ENCODE peak calls at places on chromosomes 12 and 14, in nine cellular contexts. F is K562, V is breast epithelium, T is endothelial cell of umbilical vein, O is transverse colon, W is HL-60, X is GM23338, J is suprapubic skin, B is HCT116. K is an unnamed sample.
A peak's percentile ranks its signal among the peaks of the same experiment; 100 is the strongest.

GRCh38 chr12:113189361-113189760 is 3.8 kb downstream of the RITA1 start:
- DNase-seq in J (no peak), X (no peak), W (no peak), F (no peak), T (no peak), V (peak; percentile 35), B (no peak), O (no peak), K (no peak)

GRCh38 chr12:113088971-113089756 is 32.6 kb downstream of the DTX1 start:
- DNase-seq in J (no peak), F (no peak), O (peak; percentile 28), B (no peak), V (no peak), W (no peak), T (no peak), X (no peak), K (peak; percentile 75)

GRCh38 chr12:47078733-47079364 is 572 bp upstream of the PCED1B start:
- DNase-seq in V (peak; percentile 62), B (no peak), T (peak; percentile 39), O (peak; percentile 45), X (no peak), F (no peak), W (no peak), J (no peak), K (peak; percentile 42)

GRCh38 chr12:114407034-114407420 is 1.1 kb upstream of the TBX5 start:
- DNase-seq in V (no peak), X (no peak), O (no peak), B (no peak), F (no peak), J (no peak), T (no peak), W (no peak), K (no peak)

GRCh38 chr12:19857197-19857596 is 417.9 kb downstream of the AEBP2 start:
- DNase-seq in O (no peak), W (no peak), T (no peak), X (no peak), J (no peak), F (no peak), V (no peak), B (no peak), K (no peak)

GRCh38 chr14:54083549-54084239 is 127.1 kb upstream of the BMP4 start:
- DNase-seq in T (no peak), X (no peak), B (no peak), J (no peak), V (no peak), F (no peak), W (no peak), O (no peak), K (no peak)

GRCh38 chr14:65850429-65851145 is 438.1 kb downstream of the FUT8 start:
- DNase-seq in F (no peak), B (no peak), W (no peak), X (no peak), J (no peak), O (peak; percentile 14), V (no peak), T (no peak), K (no peak)

GRCh38 chr12:5022465-5023061 is 21.1 kb upstream of the KCNA5 start:
- DNase-seq in O (peak; percentile 36), W (no peak), V (peak; percentile 24), J (no peak), F (peak; percentile 67), T (peak; percentile 36), X (peak; percentile 80), B (peak; percentile 29), K (peak; percentile 28)

GRCh38 chr12:94656556-94656955 is 6.2 kb upstream of the TMCC3 start:
- DNase-seq in O (no peak), V (no peak), B (no peak), X (no peak), F (no peak), W (no peak), J (no peak), T (no peak), K (no peak)

GRCh38 chr14:58607571-58608317 is 30.0 kb upstream of the DACT1 start:
- DNase-seq in T (no peak), B (no peak), W (no peak), J (no peak), X (no peak), F (no peak), O (no peak), V (no peak), K (no peak)

GRCh38 chr12:100827901-100828520 is 33.4 kb downstream of the ANO4 start:
- DNase-seq in B (peak; percentile 23), X (peak; percentile 71), F (peak; percentile 14), O (no peak), W (peak; percentile 11), T (peak; percentile 24), J (no peak), V (no peak), K (no peak)

GRCh38 chr12:123532021-123532420 is 1.5 kb downstream of the RILPL1 start:
- DNase-seq in X (no peak), J (no peak), T (peak; percentile 85), F (no peak), V (no peak), O (peak; percentile 21), W (peak; percentile 57), B (no peak), K (peak; percentile 32)

GRCh38 chr12:93079271-93079670 is 150.2 kb upstream of the EEA1 start:
- DNase-seq in W (no peak), J (no peak), O (no peak), F (no peak), B (no peak), T (no peak), V (no peak), X (no peak), K (no peak)

GRCh38 chr12:121800694-121801600 is 2.9 kb upstream of the SETD1B start:
- DNase-seq in W (peak; percentile 64), T (peak; percentile 53), X (peak; percentile 79), B (no peak), V (peak; percentile 81), J (peak; percentile 95), F (peak; percentile 61), O (peak; percentile 85), K (peak; percentile 93)

GRCh38 chr12:118063567-118064391 is 2.8 kb upstream of the WSB2 start:
- DNase-seq in O (no peak), B (no peak), T (peak; percentile 4), V (no peak), X (no peak), W (no peak), F (no peak), J (no peak), K (no peak)

GRCh38 chr14:20489093-20489994 is 16.0 kb upstream of the RNASE10 start:
- DNase-seq in F (no peak), O (no peak), B (no peak), V (no peak), X (no peak), W (peak; percentile 89), J (no peak), T (no peak), K (no peak)

GRCh38 chr14:103543140-103543539 is 14.1 kb downstream of the TRMT61A start:
- DNase-seq in B (no peak), T (no peak), O (no peak), X (no peak), V (no peak), J (no peak), W (no peak), F (no peak), K (no peak)

GRCh38 chr14:103545915-103546650 is 16.4 kb downstream of the BAG5 start:
- DNase-seq in T (no peak), J (peak; percentile 76), O (peak; percentile 8), W (no peak), V (no peak), X (no peak), F (no peak), B (no peak), K (peak; percentile 76)

GRCh38 chr14:103545219-103545914 is 16.4 kb downstream of the TRMT61A start:
- DNase-seq in O (no peak), W (no peak), T (no peak), F (no peak), X (no peak), J (no peak), V (no peak), B (no peak), K (no peak)

GRCh38 chr14:103543721-103544626 is 15.0 kb downstream of the TRMT61A start:
- DNase-seq in J (no peak), O (peak; percentile 51), B (no peak), T (no peak), W (no peak), V (no peak), F (no peak), X (peak; percentile 44), K (peak; percentile 89)

GRCh38 chr14:103544627-103545218 is 15.7 kb downstream of the TRMT61A start:
- DNase-seq in F (no peak), W (no peak), V (no peak), T (no peak), X (no peak), O (no peak), B (no peak), J (no peak), K (no peak)
- TF ChIP-seq POLR2AphosphoS5 in F (no peak), W (no peak), V (no peak), T (no peak), X (no peak), O (no peak), B (no peak), J (no peak), K (no peak)

DNA sequence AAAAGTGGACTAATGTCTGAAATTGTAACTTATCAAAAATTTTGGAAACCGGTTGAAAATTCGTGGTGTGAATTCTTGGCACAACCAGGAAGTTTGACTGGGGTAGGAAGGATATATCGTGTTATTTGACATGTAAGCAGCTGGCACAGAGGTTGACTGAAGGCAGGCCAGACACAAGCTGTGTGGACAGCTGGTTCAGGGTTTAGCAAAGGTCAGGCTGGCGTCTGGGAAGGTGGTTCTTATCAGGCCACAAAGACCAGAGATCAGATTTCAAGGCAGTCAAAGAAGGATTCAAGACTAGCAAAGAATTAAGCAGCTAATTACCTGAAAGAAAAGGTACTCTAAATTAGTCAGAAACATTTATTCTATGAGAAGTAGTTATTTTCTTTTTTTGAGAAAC is 450.2 kb upstream of the MDGA2 start:
- DNase-seq in T (no peak), F (no peak), J (no peak), B (no peak), X (peak; percentile 58), W (no peak), V (no peak), O (no peak), K (no peak)
- TF ChIP-seq POLR2AphosphoS5 in T (no peak), F (no peak), J (no peak), B (no peak), X (no peak), W (no peak), V (no peak), O (no peak), K (no peak)

GRCh38 chr12:6327591-6328041 is 14.3 kb downstream of the TNFRSF1A start:
- DNase-seq in B (no peak), J (no peak), O (no peak), X (no peak), V (no peak), T (no peak), F (no peak), W (no peak), K (peak; percentile 52)
- TF ChIP-seq POLR2AphosphoS5 in B (peak; percentile 68), J (no peak), O (no peak), X (no peak), V (no peak), T (no peak), F (peak; percentile 8), W (no peak), K (no peak)

DNA sequence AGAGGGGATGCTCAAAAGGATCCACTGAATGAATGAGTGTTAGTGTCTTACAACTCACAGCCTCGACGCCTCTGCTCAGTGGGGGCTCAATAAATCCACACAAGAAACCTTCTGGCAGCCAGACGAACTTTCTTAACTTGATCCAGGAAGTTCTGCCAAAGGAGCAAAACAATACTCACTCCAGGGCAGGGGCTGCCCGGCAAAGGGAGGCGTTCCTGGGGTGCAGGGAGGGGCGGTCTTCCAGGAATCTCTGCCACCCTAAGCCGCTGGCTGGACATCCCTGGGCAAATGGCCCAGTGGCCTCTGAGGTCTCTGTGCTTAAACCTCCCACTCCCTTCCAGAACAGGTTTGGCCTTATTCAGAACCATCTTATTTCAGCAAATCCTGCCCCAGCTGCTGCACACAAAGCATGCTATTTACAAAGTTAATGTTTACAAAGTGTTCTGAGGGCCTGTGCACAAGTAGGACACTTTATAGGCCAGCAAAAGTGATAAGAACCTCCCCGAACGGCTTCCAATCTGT is 33.0 kb downstream of the MAP1LC3B2 start:
- DNase-seq in V (peak; percentile 81), J (no peak), W (no peak), X (no peak), O (peak; percentile 36), F (no peak), B (no peak), T (peak; percentile 43), K (peak; percentile 81)
- TF ChIP-seq POLR2AphosphoS5 in V (peak; percentile 58), J (no peak), W (no peak), X (no peak), O (peak; percentile 13), F (no peak), B (no peak), T (no peak), K (peak; percentile 25)

K was measured in upper lobe of left lung.